ENCODE peak calls at places on chromosomes 16 and 17, in five cellular contexts. Q is heart left ventricle, J is HCT116, P is ovary, I is cardiac muscle cell. S is an unnamed sample.

GRCh38 chr17:38357488-38358123 is 6.0 kb downstream of the SOCS7 start:
- DNase-seq in Q (no peak), P (no peak), I (no peak), J (no peak), S (no peak)

GRCh38 chr17:72498671-72499210 is 377.9 kb downstream of the SOX9 start:
- DNase-seq in Q (no peak), I (no peak), J (no peak), P (no peak), S (no peak)

GRCh38 chr17:50270430-50271172 is 3.7 kb upstream of the TMEM92 start:
- DNase-seq in I (peak; percentile 71), Q (no peak), P (peak; percentile 66), J (no peak), S (no peak)

GRCh38 chr17:59067756-59068155 is 38.9 kb downstream of the TRIM37 start:
- DNase-seq in I (no peak), Q (no peak), J (no peak), P (no peak), S (no peak)

GRCh38 chr17:50841949-50842354 is 6.6 kb downstream of the WFIKKN2 start:
- DNase-seq in P (peak; percentile 84), I (peak; percentile 81), Q (peak; percentile 49), J (peak; percentile 61), S (peak; percentile 79)

GRCh38 chr16:23104032-23104955 is 45.0 kb downstream of the USP31 start:
- DNase-seq in Q (no peak), I (no peak), J (no peak), P (no peak), S (no peak)

GRCh38 chr17:61076649-61077048 is 323.0 kb upstream of the TBX2 start:
- DNase-seq in Q (no peak), P (no peak), I (no peak), J (no peak), S (no peak)

GRCh38 chr16:22814330-22815105 is 556 bp downstream of the HS3ST2 start:
- DNase-seq in J (no peak), P (no peak), Q (no peak), I (no peak), S (no peak)

GRCh38 chr17:28549274-28550132 is 2.9 kb downstream of the UNC119 start:
- DNase-seq in J (no peak), P (no peak), Q (no peak), I (no peak), S (no peak)

GRCh38 chr17:68033636-68034451 is 1.7 kb upstream of the KPNA2 start:
- DNase-seq in Q (no peak), P (no peak), I (peak; percentile 85), J (peak; percentile 65), S (peak; percentile 56)

GRCh38 chr17:69269174-69269998 is 40.8 kb upstream of the ABCA10 start:
- DNase-seq in J (no peak), P (no peak), I (no peak), Q (no peak), S (peak; percentile 33)

GRCh38 chr16:80968386-80969113 is 38.1 kb downstream of the CMC2 start:
- DNase-seq in P (no peak), I (no peak), J (no peak), Q (no peak), S (no peak)

GRCh38 chr17:66985338-66985737 is 20.8 kb downstream of the CACNG4 start:
- DNase-seq in I (no peak), Q (no peak), J (no peak), P (no peak), S (no peak)

GRCh38 chr17:18182978-18183333 is 672 bp upstream of the ALKBH5 start:
- DNase-seq in P (peak; percentile 87), Q (peak; percentile 88), J (no peak), I (peak; percentile 82), S (peak; percentile 61)

GRCh38 chr16:38941-39892 is 14.2 kb downstream of the POLR3K start:
- DNase-seq in J (no peak), I (no peak), Q (no peak), P (no peak), S (no peak)

GRCh38 chr16:1526608-1527555 is 6.6 kb upstream of the TMEM204 start:
- DNase-seq in J (no peak), P (no peak), Q (no peak), I (no peak), S (no peak)

GRCh38 chr17:72409405-72410002 is 288.7 kb downstream of the SOX9 start:
- DNase-seq in P (no peak), I (no peak), J (no peak), Q (no peak), S (no peak)

GRCh38 chr17:76354747-76355310 is 1.1 kb upstream of the PRPSAP1 start:
- DNase-seq in Q (no peak), I (peak; percentile 12), J (no peak), P (no peak), S (no peak)

GRCh38 chr17:71966055-71966454 is 154.8 kb upstream of the SOX9 start:
- DNase-seq in P (no peak), J (no peak), Q (no peak), I (no peak), S (no peak)

GRCh38 chr17:58336456-58337094 is 8.0 kb upstream of the TSPOAP1 start:
- DNase-seq in J (no peak), P (no peak), Q (peak; percentile 39), I (no peak), S (no peak)

GRCh38 chr17:77654296-77654695 is 304.2 kb upstream of the TNRC6C start:
- DNase-seq in J (no peak), P (no peak), I (no peak), Q (no peak), S (no peak)

GRCh38 chr16:67399218-67399733 is 6.0 kb upstream of the TPPP3 start:
- DNase-seq in Q (no peak), P (peak; percentile 63), J (no peak), I (peak; percentile 71), S (no peak)

GRCh38 chr16:34078697-34079096 is 619.3 kb downstream of the TP53TG3F start:
- DNase-seq in P (no peak), Q (no peak), I (no peak), J (no peak), S (no peak)

GRCh38 chr17:10092595-10092994 is 105.8 kb downstream of the GAS7 start:
- DNase-seq in Q (no peak), P (no peak), J (no peak), I (no peak), S (no peak)

GRCh38 chr17:10091051-10091450 is 107.4 kb downstream of the GAS7 start:
- DNase-seq in J (no peak), P (no peak), I (no peak), Q (no peak), S (no peak)

GRCh38 chr17:10099051-10099571 is 99.3 kb downstream of the GAS7 start:
- DNase-seq in J (no peak), Q (no peak), P (peak; percentile 52), I (no peak), S (peak; percentile 32)

GRCh38 chr17:10096556-10096955 is 101.8 kb downstream of the GAS7 start:
- DNase-seq in J (no peak), P (no peak), Q (no peak), I (no peak), S (no peak)

DNA sequence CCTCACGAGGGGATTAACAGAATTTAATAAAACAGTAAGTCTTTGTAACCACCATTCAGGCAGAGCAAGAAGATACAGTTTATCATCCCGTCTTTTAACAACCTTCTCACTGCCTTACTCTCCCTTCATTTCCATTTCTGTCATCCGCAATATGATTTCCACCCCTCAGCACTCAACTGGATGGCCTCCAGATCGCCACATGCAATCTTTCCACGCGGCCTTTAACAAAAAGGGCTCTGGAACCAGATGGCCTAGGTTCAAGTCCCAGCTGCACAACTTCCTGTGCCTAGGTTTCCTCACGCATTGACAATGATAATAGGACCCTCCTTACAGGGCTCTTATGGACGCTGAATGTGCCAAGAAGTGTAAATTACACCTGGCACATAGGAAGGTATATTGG is 103.6 kb downstream of the GAS7 start:
- DNase-seq in Q (no peak), J (no peak), I (no peak), P (no peak), S (no peak)
- H3K27ac ChIP-seq in Q (peak overlapping the region; percentile 6), J (no peak overlapping the region), I (no peak overlapping the region), P (no peak overlapping the region), S (peak overlapping the region; percentile 71)

GRCh38 chr16:3879258-3879886 is 1.1 kb downstream of the CREBBP start:
- DNase-seq in P (no peak), I (peak; percentile 64), Q (peak; percentile 39), J (no peak), S (no peak)
- TF ChIP-seq CTCF in P (no peak), I (no peak), Q (no peak), J (no peak), S (no peak)

GRCh38 chr16:4316103-4316731 is 350 bp downstream of the GLIS2 start:
- DNase-seq in Q (no peak), J (no peak), I (peak; percentile 61), P (peak; percentile 31), S (no peak)

GRCh38 chr16:4314532-4315184 is 1.2 kb upstream of the GLIS2 start:
- DNase-seq in J (peak; percentile 70), P (peak; percentile 60), I (peak; percentile 52), Q (no peak), S (no peak)

GRCh38 chr16:4316732-4317461 is 1.0 kb downstream of the GLIS2 start:
- DNase-seq in P (peak; percentile 62), J (no peak), Q (no peak), I (no peak), S (no peak)

GRCh38 chr16:4313563-4314531 is 2.0 kb upstream of the GLIS2 start:
- DNase-seq in Q (no peak), I (peak; percentile 61), J (peak; percentile 64), P (peak; percentile 45), S (no peak)

GRCh38 chr16:4315185-4316102 is at the start of gene GLIS2:
- DNase-seq in J (peak; percentile 28), Q (peak; percentile 79), P (peak; percentile 82), I (peak; percentile 94), S (peak; percentile 81)
- H3K27ac ChIP-seq in J (peak within 1 kb of the TSS; percentile 93), Q (peak within 1 kb of the TSS; percentile 83), P (peak within 1 kb of the TSS; percentile 92), I (peak within 1 kb of the TSS; percentile 87), S (peak within 1 kb of the TSS; percentile 97)

DNA sequence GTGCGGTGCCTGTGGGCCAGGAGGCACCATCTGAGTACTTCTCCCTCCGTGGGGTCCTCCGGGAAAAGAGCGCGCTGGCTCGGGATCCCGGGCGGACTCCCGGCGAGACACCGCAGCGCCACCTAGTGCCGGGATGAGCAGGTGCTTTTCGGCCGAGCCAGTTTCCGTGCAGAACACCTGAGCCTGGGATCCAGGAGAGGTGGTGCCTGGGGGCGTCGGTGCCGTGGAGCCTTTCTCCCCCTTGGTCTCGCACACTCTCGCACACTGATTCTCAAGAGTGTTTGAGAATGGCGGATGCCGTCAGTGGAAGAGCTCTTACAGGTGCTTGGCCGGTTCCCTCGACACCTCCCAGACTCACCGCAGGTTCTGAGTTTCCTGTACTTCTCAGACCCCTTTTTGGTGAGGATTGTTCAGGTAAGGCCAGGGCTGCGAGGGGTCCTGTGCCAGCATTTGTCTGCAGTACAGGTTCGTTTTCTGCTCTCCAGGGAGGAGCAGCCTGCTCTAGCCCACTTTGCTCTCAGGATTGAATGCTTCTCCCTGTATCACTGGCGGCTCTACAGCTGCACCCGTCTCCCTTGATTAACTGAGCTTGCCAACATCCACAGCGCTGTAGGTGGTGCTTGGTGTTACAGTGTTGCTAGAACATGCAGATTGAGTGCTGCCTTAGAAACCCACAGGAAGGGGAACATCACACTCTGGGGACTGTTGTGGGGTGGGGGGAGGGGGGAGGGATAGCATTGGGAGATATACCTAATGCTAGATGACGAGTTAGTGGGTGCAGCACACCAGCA is 23.4 kb downstream of the TBCD start:
- DNase-seq in P (peak; percentile 77), J (peak; percentile 24), I (peak; percentile 74), Q (no peak), S (peak; percentile 81)
- TF ChIP-seq CTCF in P (peak; percentile 81), J (peak; percentile 89), I (peak; percentile 82), Q (peak; percentile 83), S (peak; percentile 98)

GRCh38 chr16:57878586-57878985 is 76.3 kb upstream of the KIFC3 start:
- DNase-seq in I (no peak), P (no peak), J (no peak), Q (no peak), S (no peak)
- H3K27ac ChIP-seq in I (no peak overlapping the region), P (no peak overlapping the region), J (no peak overlapping the region), Q (no peak overlapping the region), S (no peak overlapping the region)